ENCODE peak calls at places on chromosomes 7 and 10, in eight cellular contexts. E is DMS 273 treated with DMSO at 0.1 percent for 48 hours; F is cardiac septum; R is RPMI7951; V is stimulated activated CD4-positive, alpha-beta T cell treated with anti-CD3 and anti-CD28 coated beads, Interleukin-1b, Interleukin-23, amount 100 ng/mL, for 24 hours; H is fibroblast of lung; X is dorsolateral prefrontal cortex; W is HL-60. P is an unnamed sample.
A peak's percentile ranks its signal among the peaks of the same experiment; 100 is the strongest.

GRCh38 chr7:22647451-22648257 is 79.3 kb upstream of the IL6 start:
- DNase-seq in R (peak; percentile 100), F (no peak), E (no peak), H (peak; percentile 61), X (no peak), V (no peak), W (no peak), P (no peak)

GRCh38 chr7:43438897-43439479 is 143.9 kb upstream of the STK17A start:
- DNase-seq in V (no peak), W (no peak), X (no peak), R (no peak), H (no peak), E (no peak), F (no peak), P (no peak)

GRCh38 chr7:3493499-3493898 is 192.4 kb downstream of the SDK1 start:
- DNase-seq in E (no peak), F (no peak), W (no peak), V (no peak), R (peak; percentile 31), X (no peak), H (peak; percentile 61), P (no peak)

GRCh38 chr10:12156367-12157123 is 27.1 kb downstream of the SEC61A2 start:
- DNase-seq in E (no peak), R (no peak), V (no peak), W (no peak), X (no peak), H (no peak), F (no peak), P (no peak)

GRCh38 chr10:82968533-82968932 is 1093.5 kb downstream of the NRG3 start:
- DNase-seq in F (no peak), W (no peak), R (no peak), E (no peak), H (no peak), V (no peak), X (no peak), P (no peak)

GRCh38 chr7:23299770-23300300 is 696 bp downstream of the MALSU1 start:
- DNase-seq in W (peak; percentile 17), E (no peak), R (peak; percentile 32), X (no peak), H (no peak), V (no peak), F (no peak), P (no peak)

GRCh38 chr10:86856156-86856555 is 99.7 kb downstream of the BMPR1A start:
- DNase-seq in R (no peak), X (no peak), W (no peak), V (no peak), F (no peak), H (no peak), E (no peak), P (no peak)

GRCh38 chr10:80515511-80515910 is 22.2 kb upstream of the SH2D4B start:
- DNase-seq in R (no peak), X (no peak), E (no peak), V (no peak), F (peak; percentile 43), H (no peak), W (no peak), P (no peak)

GRCh38 chr10:84310470-84310869 is 17.9 kb upstream of the CCSER2 start:
- DNase-seq in E (no peak), R (peak; percentile 38), H (peak; percentile 32), X (no peak), W (no peak), F (no peak), V (no peak), P (no peak)

GRCh38 chr10:30718877-30719268 is 89.3 kb upstream of the LYZL2 start:
- DNase-seq in H (no peak), F (no peak), W (no peak), V (no peak), E (no peak), R (no peak), X (no peak), P (no peak)

GRCh38 chr7:103915958-103916357 is 73.5 kb downstream of the RELN start:
- DNase-seq in W (no peak), E (no peak), H (peak; percentile 54), X (no peak), F (no peak), V (no peak), R (no peak), P (no peak)

GRCh38 chr7:84237533-84238173 is 43.1 kb upstream of the SEMA3A start:
- DNase-seq in W (no peak), R (peak; percentile 81), H (peak; percentile 95), V (no peak), E (no peak), X (no peak), F (no peak), P (no peak)

GRCh38 chr7:81684513-81685262 is 85.2 kb downstream of the HGF start:
- DNase-seq in X (peak; percentile 86), V (no peak), R (peak; percentile 100), H (peak; percentile 100), W (peak; percentile 72), E (peak; percentile 100), F (peak; percentile 87), P (peak; percentile 95)